ENCODE peak calls at places on chromosomes 7 and 10, in four cellular contexts. O is astrocyte, J is mesenchymal stem cell, D is PC-3. K is an unnamed sample.
A peak's percentile ranks its signal among the peaks of the same experiment; 100 is the strongest.

GRCh38 chr10:63605568-63605967 is 84.4 kb downstream of the REEP3 start:
- DNase-seq in O (peak; percentile 7), J (peak; percentile 12), D (peak; percentile 45), K (peak; percentile 6)

GRCh38 chr7:41185851-41186250 is 517.0 kb downstream of the INHBA start:
- DNase-seq in O (no peak), J (peak; percentile 37), D (peak; percentile 57), K (no peak)

GRCh38 chr7:139603282-139603681 is 79.8 kb downstream of the CLEC2L start:
- DNase-seq in O (no peak), J (no peak), D (no peak), K (no peak)

GRCh38 chr7:117069379-117069778 is 116.1 kb downstream of the ST7 start:
- DNase-seq in O (no peak), J (no peak), D (no peak), K (no peak)

GRCh38 chr10:76429642-76430041 is 998.2 kb downstream of the LRMDA start:
- DNase-seq in O (no peak), J (no peak), D (no peak), K (peak; percentile 25)

GRCh38 chr10:18233775-18234174 is 93.6 kb downstream of the CACNB2 start:
- DNase-seq in O (no peak), J (no peak), D (peak; percentile 52), K (no peak)

GRCh38 chr7:104926905-104927454 is 87.0 kb upstream of the KMT2E start:
- DNase-seq in O (no peak), J (no peak), D (no peak), K (no peak)

GRCh38 chr7:20596653-20597052 is 18.8 kb upstream of the ABCB5 start:
- DNase-seq in O (peak; percentile 93), J (peak; percentile 54), D (peak; percentile 93), K (peak; percentile 93)

GRCh38 chr10:71213761-71214440 is 1.5 kb downstream of the UNC5B start:
- DNase-seq in O (peak; percentile 85), J (peak; percentile 89), D (no peak), K (peak; percentile 85)

GRCh38 chr10:114565066-114565465 is 93.0 kb downstream of the ABLIM1 start:
- DNase-seq in O (no peak), J (no peak), D (peak; percentile 27), K (peak; percentile 57)

GRCh38 chr7:105826143-105826542 is 50.3 kb downstream of the ATXN7L1 start:
- DNase-seq in O (no peak), J (peak; percentile 35), D (peak; percentile 39), K (peak; percentile 83)

GRCh38 chr10:74852406-74852805 is 26.0 kb downstream of the KAT6B start:
- DNase-seq in O (no peak), J (no peak), D (no peak), K (no peak)

GRCh38 chr7:130309986-130310385 is 17.0 kb downstream of the CPA4 start:
- DNase-seq in O (no peak), J (no peak), D (no peak), K (no peak)

GRCh38 chr7:2116086-2116810 is 116.5 kb downstream of the MAD1L1 start:
- DNase-seq in O (peak; percentile 83), J (no peak), D (peak; percentile 86), K (peak; percentile 63)

GRCh38 chr10:1149793-1150637 is 93.8 kb downstream of the WDR37 start:
- DNase-seq in O (no peak), J (no peak), D (no peak), K (no peak)

GRCh38 chr10:31321396-31321941 is 2.5 kb downstream of the ZEB1 start:
- DNase-seq in O (peak; percentile 7), J (peak; percentile 33), D (no peak), K (peak; percentile 47)

GRCh38 chr7:86963599-86964230 is 95.7 kb downstream of the ELAPOR2 start:
- DNase-seq in O (peak; percentile 6), J (peak; percentile 49), D (no peak), K (peak; percentile 36)

GRCh38 chr10:129057856-129058663 is 409.0 kb upstream of the MGMT start:
- DNase-seq in O (no peak), J (no peak), D (no peak), K (no peak)

GRCh38 chr7:105487559-105488218 is 34.4 kb downstream of the PUS7 start:
- DNase-seq in O (peak; percentile 83), J (peak; percentile 82), D (peak; percentile 58), K (peak; percentile 86)

GRCh38 chr7:44391171-44391570 is 65.8 kb upstream of the CAMK2B start:
- DNase-seq in O (no peak), J (no peak), D (no peak), K (no peak)

GRCh38 chr7:102933763-102934162 is 21.0 kb downstream of the LRRC17 start:
- DNase-seq in O (peak; percentile 96), J (peak; percentile 86), D (no peak), K (peak; percentile 98)

GRCh38 chr7:135467207-135467711 is 42.6 kb downstream of the CNOT4 start:
- DNase-seq in O (no peak), J (peak; percentile 17), D (peak; percentile 53), K (peak; percentile 29)

GRCh38 chr10:61486251-61486650 is 33.1 kb upstream of the TMEM26 start:
- DNase-seq in O (no peak), J (peak; percentile 24), D (no peak), K (no peak)

GRCh38 chr7:37449621-37450020 is 957 bp upstream of the ELMO1 start:
- DNase-seq in O (no peak), J (no peak), D (no peak), K (no peak)

GRCh38 chr7:131034166-131034881 is 293.4 kb upstream of the MKLN1 start:
- DNase-seq in O (no peak), J (no peak), D (no peak), K (peak; percentile 56)

GRCh38 chr7:450036-450435 is 69.6 kb downstream of the PDGFA start:
- DNase-seq in O (no peak), J (no peak), D (no peak), K (no peak)

GRCh38 chr7:449249-450019 is 70.2 kb downstream of the PDGFA start:
- DNase-seq in O (no peak), J (no peak), D (no peak), K (no peak)

GRCh38 chr7:452230-452751 is 67.4 kb downstream of the PDGFA start:
- DNase-seq in O (peak; percentile 54), J (peak; percentile 83), D (no peak), K (peak; percentile 56)

GRCh38 chr7:451255-452229 is 68.1 kb downstream of the PDGFA start:
- DNase-seq in O (no peak), J (no peak), D (no peak), K (no peak)

GRCh38 chr7:450741-451140 is 68.9 kb downstream of the PDGFA start:
- DNase-seq in O (no peak), J (no peak), D (no peak), K (no peak)
- H2AFZ ChIP-seq in O (no peak overlapping the region), J (no peak overlapping the region), D (no peak overlapping the region), K (no peak overlapping the region)

GRCh38 chr7:122311280-122311679 is 6.7 kb upstream of the FEZF1 start:
- DNase-seq in O (no peak), J (no peak), D (no peak), K (no peak)
- H2AFZ ChIP-seq in O (no peak overlapping the region), J (no peak overlapping the region), D (no peak overlapping the region), K (no peak overlapping the region)

GRCh38 chr10:91691255-91691654 is 58.4 kb upstream of the PPP1R3C start:
- DNase-seq in O (no peak), J (no peak), D (no peak), K (no peak)
- H2AFZ ChIP-seq in O (no peak overlapping the region), J (peak overlapping the region; percentile 46), D (no peak overlapping the region), K (no peak overlapping the region)

GRCh38 chr10:32446701-32447406 is 914 bp downstream of the CCDC7 start:
- DNase-seq in O (peak; percentile 17), J (peak; percentile 5), D (no peak), K (peak; percentile 72)
- H2AFZ ChIP-seq in O (peak overlapping the region; percentile 90), J (peak overlapping the region; percentile 23), D (peak overlapping the region; percentile 86), K (peak overlapping the region; percentile 91)

GRCh38 chr10:84693006-84693405 is 364.6 kb downstream of the CCSER2 start:
- DNase-seq in O (no peak), J (no peak), D (peak; percentile 2), K (no peak)

GRCh38 chr10:84701321-84701720 is 372.9 kb downstream of the CCSER2 start:
- DNase-seq in O (no peak), J (no peak), D (no peak), K (no peak)

GRCh38 chr10:84698989-84699388 is 370.6 kb downstream of the CCSER2 start:
- DNase-seq in O (no peak), J (no peak), D (no peak), K (no peak)

GRCh38 chr10:84695983-84696382 is 367.6 kb downstream of the CCSER2 start:
- DNase-seq in O (no peak), J (no peak), D (no peak), K (no peak)

GRCh38 chr10:84696610-84697009 is 368.2 kb downstream of the CCSER2 start:
- DNase-seq in O (no peak), J (no peak), D (no peak), K (no peak)
- H2AFZ ChIP-seq in O (no peak overlapping the region), J (no peak overlapping the region), D (no peak overlapping the region), K (no peak overlapping the region)

GRCh38 chr7:95493844-95494243 is 8.1 kb downstream of the ASB4 start:
- DNase-seq in O (no peak), J (no peak), D (no peak), K (no peak)

GRCh38 chr7:95490366-95490765 is 4.6 kb downstream of the ASB4 start:
- DNase-seq in O (no peak), J (no peak), D (no peak), K (no peak)

GRCh38 chr7:95493247-95493646 is 7.5 kb downstream of the ASB4 start:
- DNase-seq in O (peak; percentile 48), J (peak; percentile 45), D (peak; percentile 74), K (peak; percentile 35)

GRCh38 chr7:95491201-95491600 is 5.5 kb downstream of the ASB4 start:
- DNase-seq in O (no peak), J (peak; percentile 21), D (no peak), K (no peak)

DNA sequence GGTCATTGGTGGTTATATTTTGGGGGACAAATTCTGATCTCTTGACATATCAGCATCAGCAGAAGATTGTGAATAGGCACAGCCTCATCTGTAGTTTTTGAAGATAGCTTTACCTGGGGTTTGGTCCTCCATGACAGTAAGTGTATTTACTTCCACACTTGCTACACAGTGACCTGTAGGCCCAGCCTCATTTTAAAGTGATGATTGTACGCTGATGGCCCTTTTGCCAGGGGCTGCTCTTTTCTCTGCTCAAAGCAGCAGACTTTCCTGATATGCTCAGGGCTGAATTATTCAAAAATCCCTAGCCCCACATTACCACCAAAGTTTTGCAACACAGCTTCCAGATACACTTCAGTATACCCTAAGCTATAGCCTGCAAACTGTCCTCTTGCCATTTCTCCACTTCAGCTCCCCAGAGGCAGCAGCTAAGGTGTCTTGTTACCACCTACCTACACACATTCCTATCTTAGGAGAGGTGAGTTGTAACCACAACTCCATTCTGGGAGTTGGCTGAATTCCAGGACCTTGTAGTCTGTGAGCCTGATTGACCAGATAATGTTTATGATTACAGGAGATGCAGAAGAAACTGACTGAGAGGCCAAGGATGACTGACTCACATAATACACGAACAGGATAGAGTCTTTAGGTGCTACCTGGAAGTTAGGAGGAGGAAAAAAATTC is 6.0 kb downstream of the ASB4 start:
- DNase-seq in O (peak; percentile 51), J (peak; percentile 17), D (peak; percentile 99), K (no peak)
- H2AFZ ChIP-seq in O (no peak overlapping the region), J (no peak overlapping the region), D (no peak overlapping the region), K (no peak overlapping the region)

DNA sequence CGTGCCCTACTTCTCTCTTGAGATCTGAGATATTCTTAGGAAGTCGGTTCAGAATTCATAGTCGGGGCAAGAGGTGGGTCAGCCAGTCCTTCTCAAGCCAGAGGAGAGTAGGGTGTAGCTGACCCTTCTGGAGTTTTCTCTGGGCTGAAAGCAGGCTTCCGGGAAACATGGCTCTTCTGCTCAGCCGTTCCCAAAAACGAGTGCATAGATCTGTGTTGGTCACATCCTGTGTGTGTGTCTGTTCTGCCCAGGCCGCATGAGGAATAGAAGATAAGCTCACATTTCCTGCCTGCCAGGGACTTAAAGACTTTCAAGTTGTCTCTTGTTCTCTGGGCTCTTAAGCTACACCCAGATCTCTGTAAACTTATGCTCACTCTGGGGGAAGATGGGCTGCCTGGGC is 168.1 kb upstream of the ITGB1 start:
- DNase-seq in O (peak; percentile 64), J (peak; percentile 46), D (peak; percentile 39), K (no peak)
- H2AFZ ChIP-seq in O (peak overlapping the region; percentile 53), J (peak overlapping the region; percentile 54), D (peak overlapping the region; percentile 15), K (no peak overlapping the region)

K was measured in GM23248.